ENCODE peak calls at places on chromosomes 3 and 15, in six cellular contexts. T is body of pancreas; E is CD4-positive, CD25-positive, alpha-beta regulatory T cell; U is heart left ventricle; H is aorta; L is psoas muscle. G is an unnamed sample. For H3K9me3 and H3K4me1, the result is how much of the 10 kb centered on the place peaks cover.

GRCh38 chr15:34810455-34811146 is 15.3 kb upstream of the ACTC1 start:
- DNase-seq in T (no peak), E (no peak), U (no peak), H (peak), L (peak), G (no peak)

GRCh38 chr15:52804526-52805081 is 14.5 kb upstream of the ONECUT1 start:
- DNase-seq in T (no peak), E (no peak), U (no peak), H (no peak), L (no peak), G (no peak)

GRCh38 chr15:70576276-70576675 is 187.1 kb downstream of the UACA start:
- DNase-seq in T (no peak), E (no peak), U (no peak), H (no peak), L (no peak), G (no peak)

GRCh38 chr3:32366638-32367368 is 24.9 kb upstream of the CMTM7 start:
- DNase-seq in T (no peak), E (no peak), U (no peak), H (no peak), L (no peak), G (no peak)

GRCh38 chr15:82810061-82810862 is 834 bp downstream of the WHAMM start:
- DNase-seq in T (peak), E (peak), U (peak), H (peak), L (no peak), G (no peak)

GRCh38 chr3:46089237-46090011 is 62.1 kb upstream of the XCR1 start:
- DNase-seq in T (peak), E (no peak), U (peak), H (peak), L (peak), G (no peak)

GRCh38 chr3:98518816-98519215 is 3.9 kb downstream of the CLDND1 start:
- DNase-seq in T (no peak), E (no peak), U (no peak), H (no peak), L (no peak), G (no peak)

GRCh38 chr3:52361011-52361410 is 44.9 kb downstream of the DNAH1 start:
- DNase-seq in T (no peak), E (no peak), U (peak), H (no peak), L (no peak), G (no peak)

GRCh38 chr3:180059351-180059750 is 22.6 kb upstream of the PEX5L start:
- DNase-seq in T (no peak), E (no peak), U (no peak), H (no peak), L (no peak), G (no peak)

GRCh38 chr15:42735382-42736165 is 1.4 kb downstream of the CDAN1 start:
- DNase-seq in T (no peak), E (no peak), U (no peak), H (no peak), L (no peak), G (no peak)

GRCh38 chr15:23436421-23436820 is 10.6 kb downstream of the GOLGA6L2 start:
- DNase-seq in T (no peak), E (no peak), U (no peak), H (no peak), L (no peak), G (no peak)

GRCh38 chr3:153614563-153614962 is 452.5 kb downstream of the RAP2B start:
- DNase-seq in T (no peak), E (no peak), U (no peak), H (no peak), L (no peak), G (no peak)

GRCh38 chr3:39144095-39144747 is 9.2 kb downstream of the CSRNP1 start:
- DNase-seq in T (no peak), E (no peak), U (no peak), H (no peak), L (no peak), G (no peak)

GRCh38 chr15:92224843-92225242 is 168.8 kb upstream of the ST8SIA2 start:
- DNase-seq in T (no peak), E (no peak), U (no peak), H (no peak), L (no peak), G (no peak)

GRCh38 chr3:107392549-107393165 is 15.4 kb downstream of the CCDC54 start:
- DNase-seq in T (no peak), E (no peak), U (no peak), H (no peak), L (no peak), G (no peak)

GRCh38 chr15:60255390-60255789 is 142.4 kb downstream of the ANXA2 start:
- DNase-seq in T (peak), E (no peak), U (no peak), H (no peak), L (no peak), G (no peak)

GRCh38 chr15:64163662-64164362 is 990 bp upstream of the PPIB start:
- DNase-seq in T (peak), E (no peak), U (no peak), H (peak), L (no peak), G (no peak)
- H3K9me3 ChIP-seq in T (under half), E (under half), U (under half), H (under half), L (under half), G (under half)

DNA sequence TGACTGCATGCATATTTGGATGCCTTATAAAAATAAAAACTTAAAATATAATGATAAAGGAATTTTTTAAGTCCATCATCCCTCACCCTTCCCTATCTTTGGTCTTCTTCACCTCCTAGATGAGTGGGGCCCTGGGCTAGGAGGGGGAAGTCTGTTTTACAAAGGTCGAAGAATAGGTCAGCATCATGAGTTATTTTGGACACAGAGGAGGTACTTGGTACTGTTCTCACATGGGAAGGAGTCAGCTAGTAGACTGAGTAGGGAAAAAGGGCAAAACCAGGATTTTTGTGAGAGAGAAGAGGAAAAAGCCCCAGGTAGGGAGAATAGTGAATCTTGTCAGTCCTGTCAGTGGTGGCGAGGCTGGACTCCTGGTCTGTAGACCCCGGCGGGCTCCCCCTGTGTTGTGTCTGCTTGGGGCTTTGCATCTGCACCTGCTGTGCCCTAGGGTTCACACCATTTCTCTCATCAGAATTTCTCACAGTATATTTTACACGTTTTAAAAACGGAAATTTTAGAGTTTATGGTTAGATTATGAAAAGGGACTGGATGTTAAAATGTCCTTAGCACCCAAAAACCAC is 17.2 kb downstream of the GCSAM start:
- DNase-seq in T (no peak), E (no peak), U (no peak), H (no peak), L (no peak), G (no peak)
- H3K27ac ChIP-seq in T (no peak), E (no peak), U (no peak), H (no peak), L (no peak), G (no peak)

DNA sequence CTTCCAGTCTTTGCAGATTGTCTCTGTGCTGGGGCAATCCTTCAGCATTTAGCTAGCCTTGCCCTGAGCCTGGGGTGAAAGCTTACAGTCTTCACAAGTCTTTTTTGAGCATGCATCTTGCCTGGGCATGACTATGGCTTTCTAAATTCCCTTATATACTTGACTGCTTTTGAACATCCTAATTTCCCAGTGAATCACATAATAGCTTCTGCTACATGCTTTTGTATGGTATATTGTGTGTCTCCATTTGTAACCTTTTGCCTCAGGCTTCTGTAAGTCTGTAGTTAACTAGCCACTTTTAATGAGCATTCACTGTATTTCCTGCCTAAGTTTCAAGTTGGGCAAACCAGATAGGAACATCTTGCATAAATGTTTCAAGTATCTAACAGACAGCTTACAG is 76.8 kb downstream of the CHCHD4 start:
- DNase-seq in T (no peak), E (no peak), U (no peak), H (no peak), L (no peak), G (no peak)
- H3K4me1 ChIP-seq in T (under half), E (under half), U (under half), H (under half), L (under half), G (under half)

DNA sequence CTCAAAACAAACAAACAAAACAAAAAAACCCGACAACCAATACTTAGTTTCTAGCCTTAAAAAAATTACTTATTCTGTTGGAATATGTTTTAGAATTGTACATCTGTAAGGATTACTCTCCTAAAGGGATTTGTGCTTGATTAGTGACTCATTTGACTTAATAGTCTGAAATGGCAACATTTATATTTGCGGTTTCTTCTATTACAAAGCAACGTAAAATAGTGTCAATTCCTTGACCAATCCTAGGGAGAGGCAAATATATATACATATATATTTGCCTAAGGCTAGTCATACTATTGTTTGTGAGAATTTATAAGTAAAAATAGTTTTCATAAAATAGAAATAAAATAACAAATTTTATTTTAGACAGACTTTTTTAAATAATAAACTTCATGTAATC is 39.7 kb downstream of the C3orf62 start:
- DNase-seq in T (no peak), E (no peak), U (no peak), H (no peak), L (no peak), G (no peak)
- H3K9me3 ChIP-seq in T (under half), E (under half), U (under half), H (under half), L (under half), G (under half)

GRCh38 chr3:2099028-2099671 is 484 bp downstream of the CNTN4 start:
- DNase-seq in T (peak), E (no peak), U (no peak), H (peak), L (no peak), G (no peak)
- H3K27ac ChIP-seq in T (no peak), E (no peak), U (peak), H (peak), L (no peak), G (no peak)

DNA sequence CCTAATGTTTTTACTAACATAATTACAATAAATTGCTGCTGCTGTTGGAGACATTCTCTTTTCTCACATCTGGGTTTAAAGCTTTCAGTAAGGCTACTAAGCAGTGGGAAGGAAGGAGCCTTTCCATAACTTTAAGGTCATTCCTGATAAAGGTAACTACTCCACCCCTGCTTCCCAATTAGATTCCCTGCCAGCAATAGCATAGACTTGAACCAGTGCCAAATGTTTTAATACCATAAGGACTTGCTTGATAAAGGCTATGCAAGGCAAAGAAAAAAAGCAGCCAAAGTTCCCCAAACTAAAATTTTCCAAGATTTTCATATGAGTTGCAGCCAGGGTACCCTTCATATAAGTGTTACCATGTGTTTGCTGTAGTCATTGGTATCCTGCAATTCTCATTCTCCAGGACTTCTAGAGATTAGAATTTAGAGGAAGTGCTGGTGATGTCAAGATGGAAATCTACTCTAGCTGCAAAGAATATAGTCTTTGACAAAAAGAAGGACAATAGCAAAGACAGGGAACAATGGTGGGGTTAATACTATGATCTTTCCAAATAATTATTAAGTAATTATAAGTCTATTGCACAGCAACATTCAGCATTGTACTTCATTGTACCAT is 106.1 kb downstream of the FILIP1L start:
- DNase-seq in T (no peak), E (no peak), U (no peak), H (no peak), L (no peak), G (no peak)
- H3K4me1 ChIP-seq in T (under half), E (under half), U (half or more), H (under half), L (half or more), G (under half)

DNA sequence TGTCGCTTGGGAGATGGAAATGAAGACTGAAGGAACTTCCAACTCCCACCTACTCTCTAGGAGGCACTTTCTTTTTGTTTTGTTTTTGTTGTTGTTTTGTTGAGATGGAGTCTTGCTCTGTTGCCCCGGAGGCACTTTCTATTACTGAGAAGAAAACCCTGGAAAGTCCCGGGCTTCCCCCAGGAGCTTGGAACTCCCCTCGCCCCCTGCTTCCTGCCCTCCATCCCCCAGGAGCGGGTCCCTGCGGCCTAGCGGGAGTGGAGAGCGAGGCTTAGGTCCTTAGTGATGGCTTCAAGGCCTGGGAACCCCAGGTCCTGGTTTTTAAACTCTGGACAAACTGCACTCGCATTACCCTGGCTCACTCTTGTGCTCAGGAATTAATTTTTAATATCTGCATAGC is 195.7 kb downstream of the OCA2 start:
- DNase-seq in T (no peak), E (no peak), U (no peak), H (no peak), L (no peak), G (no peak)
- H3K9me3 ChIP-seq in T (under half), E (under half), U (under half), H (under half), L (under half), G (under half)

DNA sequence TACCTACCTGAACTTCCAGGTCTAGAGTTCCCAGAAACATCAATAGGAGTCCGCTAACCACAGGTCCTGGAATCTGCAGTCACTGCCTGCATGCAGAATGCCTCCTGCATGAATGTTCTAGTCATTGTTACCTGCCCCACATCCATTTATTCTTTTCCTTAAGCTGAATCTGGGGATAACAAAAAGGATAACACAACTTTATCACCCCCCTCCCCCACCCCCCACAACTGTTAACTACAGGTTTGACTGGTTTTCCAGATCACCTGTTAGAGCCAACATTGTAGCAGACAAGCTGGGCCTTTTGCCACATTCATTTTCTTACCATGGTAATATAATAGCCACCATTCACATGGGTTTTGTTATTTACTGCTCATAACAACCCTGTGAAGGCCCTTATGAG is 4.6 kb upstream of the CTSH start:
- DNase-seq in T (no peak), E (no peak), U (no peak), H (no peak), L (no peak), G (no peak)
- H3K27ac ChIP-seq in T (no peak), E (no peak), U (no peak), H (no peak), L (no peak), G (no peak)

GRCh38 chr3:129606522-129607390 is at the start of gene PLXND1:
- DNase-seq in T (peak), E (no peak), U (peak), H (peak), L (peak), G (no peak)
- H3K4me1 ChIP-seq in T (half or more), E (under half), U (half or more), H (under half), L (under half), G (under half)